ENCODE peak calls at places on chromosomes 16 and 17, in nine cellular contexts. M is GM23248, T is GM12878, P is SK-N-SH, H is HCT116, J is fibroblast of lung, V is hepatocyte, I is mammary epithelial cell, D is neural progenitor cell. Z is an unnamed sample. For H4K20me1 and H3K27me3, the result is how much of the 10 kb centered on the place peaks cover.

GRCh38 chr16:3022697-3023414 is 886 bp downstream of the HCFC1R1 start:
- DNase-seq in M (peak), T (no peak), P (no peak), H (no peak), J (peak), V (no peak), I (no peak), D (no peak), Z (no peak)

GRCh38 chr17:47304191-47304590 is 19.6 kb upstream of the EFCAB13 start:
- DNase-seq in M (peak), T (no peak), P (no peak), H (no peak), J (no peak), V (no peak), I (no peak), D (no peak), Z (no peak)

GRCh38 chr17:51200846-51201245 is 34.6 kb downstream of the NME2 start:
- DNase-seq in M (no peak), T (no peak), P (no peak), H (no peak), J (no peak), V (no peak), I (no peak), D (no peak), Z (no peak)

GRCh38 chr17:28983286-28984240 is 22.3 kb downstream of the SEZ6 start:
- DNase-seq in M (no peak), T (no peak), P (no peak), H (no peak), J (no peak), V (no peak), I (no peak), D (no peak), Z (no peak)

GRCh38 chr17:47630614-47631013 is 19.1 kb upstream of the KPNB1 start:
- DNase-seq in M (no peak), T (no peak), P (peak), H (no peak), J (no peak), V (no peak), I (no peak), D (no peak), Z (no peak)

GRCh38 chr17:65557349-65558310 is 3.8 kb downstream of the AXIN2 start:
- DNase-seq in M (peak), T (no peak), P (no peak), H (peak), J (no peak), V (peak), I (no peak), D (no peak), Z (no peak)

GRCh38 chr16:27470567-27471431 is 68.8 kb downstream of the IL21R start:
- DNase-seq in M (peak), T (no peak), P (no peak), H (no peak), J (peak), V (no peak), I (no peak), D (no peak), Z (no peak)

GRCh38 chr17:48831549-48831883 is 681 bp downstream of the CALCOCO2 start:
- DNase-seq in M (no peak), T (no peak), P (no peak), H (no peak), J (no peak), V (no peak), I (no peak), D (no peak), Z (no peak)

GRCh38 chr16:22847690-22848089 is 33.7 kb downstream of the HS3ST2 start:
- DNase-seq in M (no peak), T (no peak), P (no peak), H (no peak), J (no peak), V (no peak), I (no peak), D (no peak), Z (no peak)

GRCh38 chr17:78599419-78599818 is 22.2 kb upstream of the DNAH17 start:
- DNase-seq in M (no peak), T (no peak), P (no peak), H (no peak), J (peak), V (no peak), I (no peak), D (no peak), Z (no peak)

GRCh38 chr16:80527297-80527696 is 13.5 kb upstream of the DYNLRB2 start:
- DNase-seq in M (peak), T (no peak), P (peak), H (peak), J (peak), V (peak), I (peak), D (peak), Z (no peak)

GRCh38 chr17:36921131-36921851 is 16.0 kb upstream of the LHX1 start:
- DNase-seq in M (peak), T (no peak), P (no peak), H (peak), J (no peak), V (peak), I (peak), D (peak), Z (peak)

GRCh38 chr16:1870365-1871082 is 1.4 kb downstream of the MEIOB start:
- DNase-seq in M (peak), T (no peak), P (no peak), H (peak), J (peak), V (peak), I (peak), D (no peak), Z (peak)

GRCh38 chr17:3959295-3959899 is 4.8 kb downstream of the ATP2A3 start:
- DNase-seq in M (peak), T (no peak), P (no peak), H (no peak), J (peak), V (peak), I (no peak), D (no peak), Z (no peak)

GRCh38 chr16:14283786-14284185 is 212.7 kb downstream of the MRTFB start:
- DNase-seq in M (no peak), T (no peak), P (no peak), H (no peak), J (no peak), V (no peak), I (no peak), D (no peak), Z (no peak)

GRCh38 chr17:15502315-15503112 is 35.1 kb upstream of the CDRT4 start:
- DNase-seq in M (peak), T (no peak), P (peak), H (peak), J (peak), V (peak), I (peak), D (peak), Z (peak)

GRCh38 chr16:3655030-3655790 is 719 bp downstream of the DNASE1 start:
- DNase-seq in M (no peak), T (no peak), P (peak), H (no peak), J (no peak), V (no peak), I (no peak), D (no peak), Z (no peak)

GRCh38 chr17:77492446-77493237 is 351.9 kb downstream of the SEC14L1 start:
- DNase-seq in M (no peak), T (no peak), P (no peak), H (no peak), J (no peak), V (no peak), I (no peak), D (no peak), Z (no peak)

GRCh38 chr17:10697092-10698081 is at the start of the genes ADPRM and SCO1:
- DNase-seq in M (peak), T (peak), P (peak), H (peak), J (peak), V (peak), I (peak), D (peak), Z (peak)

GRCh38 chr17:40004072-40004471 is 11.2 kb upstream of the CSF3 start:
- DNase-seq in M (no peak), T (no peak), P (no peak), H (no peak), J (no peak), V (no peak), I (no peak), D (no peak), Z (no peak)

GRCh38 chr16:48366165-48367093 is 18.8 kb downstream of the SIAH1 start:
- DNase-seq in M (peak), T (peak), P (peak), H (peak), J (peak), V (peak), I (peak), D (peak), Z (peak)

GRCh38 chr16:48369765-48370164 is 15.4 kb downstream of the SIAH1 start:
- DNase-seq in M (no peak), T (no peak), P (no peak), H (no peak), J (no peak), V (no peak), I (no peak), D (no peak), Z (no peak)

GRCh38 chr16:48373258-48374050 is 11.8 kb downstream of the SIAH1 start:
- DNase-seq in M (peak), T (no peak), P (no peak), H (no peak), J (no peak), V (no peak), I (peak), D (no peak), Z (no peak)

GRCh38 chr16:48367443-48368049 is 17.7 kb downstream of the SIAH1 start:
- DNase-seq in M (peak), T (no peak), P (no peak), H (no peak), J (no peak), V (no peak), I (peak), D (no peak), Z (no peak)

GRCh38 chr16:48370234-48370633 is 15.0 kb downstream of the SIAH1 start:
- DNase-seq in M (no peak), T (no peak), P (no peak), H (no peak), J (no peak), V (no peak), I (no peak), D (no peak), Z (no peak)
- H4K20me1 ChIP-seq in M (under half), T (under half), P (half or more), H (under half), J (under half), V (half or more), I (under half), D (half or more), Z (under half)

GRCh38 chr17:38579934-38580333 is 25.8 kb downstream of the SRCIN1 start:
- DNase-seq in M (peak), T (no peak), P (peak), H (no peak), J (no peak), V (peak), I (peak), D (peak), Z (no peak)

GRCh38 chr17:38577244-38577643 is 28.5 kb downstream of the SRCIN1 start:
- DNase-seq in M (no peak), T (no peak), P (no peak), H (no peak), J (no peak), V (no peak), I (no peak), D (no peak), Z (no peak)

GRCh38 chr17:38577645-38578173 is 28.0 kb downstream of the SRCIN1 start:
- DNase-seq in M (no peak), T (no peak), P (no peak), H (no peak), J (no peak), V (no peak), I (no peak), D (no peak), Z (no peak)

GRCh38 chr17:38578641-38579480 is 26.9 kb downstream of the SRCIN1 start:
- DNase-seq in M (no peak), T (no peak), P (peak), H (no peak), J (no peak), V (no peak), I (no peak), D (peak), Z (no peak)

GRCh38 chr17:38578229-38578628 is 27.5 kb downstream of the SRCIN1 start:
- DNase-seq in M (no peak), T (no peak), P (peak), H (no peak), J (no peak), V (no peak), I (no peak), D (peak), Z (no peak)
- H3K27me3 ChIP-seq in M (under half), T (under half), P (under half), H (under half), J (half or more), V (half or more), I (under half), D (half or more), Z (half or more)

GRCh38 chr16:8928467-8928957 is 35.2 kb downstream of the USP7 start:
- DNase-seq in M (peak), T (peak), P (no peak), H (no peak), J (peak), V (peak), I (no peak), D (no peak), Z (no peak)

GRCh38 chr16:8935989-8936388 is 27.7 kb downstream of the USP7 start:
- DNase-seq in M (no peak), T (no peak), P (peak), H (no peak), J (no peak), V (no peak), I (no peak), D (peak), Z (no peak)

GRCh38 chr16:8929086-8929748 is 34.5 kb downstream of the USP7 start:
- DNase-seq in M (no peak), T (peak), P (no peak), H (no peak), J (no peak), V (no peak), I (no peak), D (no peak), Z (no peak)

GRCh38 chr16:8934601-8935000 is 29.1 kb downstream of the USP7 start:
- DNase-seq in M (no peak), T (no peak), P (no peak), H (no peak), J (no peak), V (no peak), I (no peak), D (no peak), Z (no peak)

DNA sequence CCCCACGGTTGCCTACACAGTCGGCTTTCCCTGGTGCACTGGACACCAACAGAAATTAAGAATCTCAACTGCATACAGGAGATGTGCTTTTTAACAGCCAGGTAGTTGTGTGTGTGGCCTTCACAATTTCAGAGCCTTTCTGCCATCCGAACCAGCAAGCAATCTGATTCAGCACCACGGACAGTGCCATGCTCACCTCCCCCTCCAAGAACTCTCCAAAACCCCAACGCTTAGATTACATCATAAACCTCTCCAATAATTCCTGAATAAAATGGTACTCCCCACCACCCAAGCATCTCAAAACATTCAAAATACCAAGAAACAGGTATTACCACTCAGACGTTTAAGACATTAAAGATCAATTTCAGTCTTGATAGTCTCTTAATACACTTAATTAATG is 31.8 kb downstream of the USP7 start:
- DNase-seq in M (peak), T (no peak), P (no peak), H (no peak), J (peak), V (peak), I (peak), D (peak), Z (no peak)
- H4K20me1 ChIP-seq in M (half or more), T (under half), P (half or more), H (half or more), J (under half), V (half or more), I (half or more), D (half or more), Z (half or more)

GRCh38 chr16:86283944-86284343 is 226.4 kb upstream of the FOXF1 start:
- DNase-seq in M (no peak), T (no peak), P (no peak), H (no peak), J (no peak), V (no peak), I (no peak), D (no peak), Z (no peak)
- H3K27me3 ChIP-seq in M (half or more), T (under half), P (half or more), H (under half), J (under half), V (half or more), I (under half), D (half or more), Z (under half)

GRCh38 chr17:82263641-82264040 is 9.9 kb downstream of the CSNK1D start:
- DNase-seq in M (no peak), T (no peak), P (no peak), H (no peak), J (no peak), V (no peak), I (no peak), D (no peak), Z (no peak)
- H4K20me1 ChIP-seq in M (under half), T (under half), P (half or more), H (under half), J (under half), V (half or more), I (under half), D (half or more), Z (under half)

GRCh38 chr17:17679748-17680147 is 1.5 kb upstream of the RAI1 start:
- DNase-seq in M (no peak), T (no peak), P (no peak), H (no peak), J (no peak), V (no peak), I (no peak), D (no peak), Z (no peak)

GRCh38 chr17:17679243-17679642 is 2.0 kb upstream of the RAI1 start:
- DNase-seq in M (no peak), T (no peak), P (no peak), H (no peak), J (no peak), V (no peak), I (no peak), D (no peak), Z (no peak)

GRCh38 chr17:17681187-17681743 is at the start of gene RAI1:
- DNase-seq in M (peak), T (no peak), P (peak), H (no peak), J (peak), V (peak), I (peak), D (peak), Z (no peak)

GRCh38 chr17:17681744-17682292 is 560 bp downstream of the RAI1 start:
- DNase-seq in M (peak), T (no peak), P (peak), H (no peak), J (no peak), V (peak), I (no peak), D (peak), Z (no peak)

DNA sequence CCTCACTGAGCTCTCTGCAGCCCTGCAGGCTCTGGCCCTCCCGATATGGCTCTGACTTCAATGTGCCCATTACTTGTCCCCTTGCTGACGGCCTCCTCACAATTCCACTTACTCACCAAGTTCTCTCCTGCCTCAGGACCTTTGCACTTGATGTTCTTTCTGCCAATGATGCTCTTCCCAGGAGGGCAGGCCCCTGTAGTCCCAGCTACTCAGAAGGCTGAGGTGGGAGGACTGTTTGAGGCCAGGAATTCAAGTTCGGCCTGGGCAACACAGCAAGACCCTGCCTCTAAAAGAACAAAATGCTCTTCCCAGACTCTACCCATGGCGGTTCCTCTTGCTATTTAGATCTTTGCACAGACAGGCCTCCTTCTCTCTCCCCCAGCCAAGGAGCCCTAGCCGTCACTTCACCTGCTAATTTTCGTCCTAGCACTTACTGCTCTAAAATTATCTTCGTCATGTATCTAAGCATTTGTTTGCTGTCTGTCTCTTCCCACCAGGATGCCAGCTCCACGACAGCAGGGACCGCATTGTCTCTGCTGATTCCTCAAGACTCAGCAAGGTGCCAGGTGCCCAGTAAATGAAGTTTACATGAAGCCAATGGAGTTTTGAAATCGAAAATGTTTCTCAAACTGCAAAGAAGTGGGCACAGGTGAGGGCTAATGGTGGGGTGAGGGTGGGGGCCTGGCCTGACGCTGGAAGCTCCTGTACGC is 626 bp upstream of the RAI1 start:
- DNase-seq in M (no peak), T (no peak), P (no peak), H (no peak), J (no peak), V (no peak), I (no peak), D (no peak), Z (no peak)
- H3K27me3 ChIP-seq in M (under half), T (under half), P (under half), H (under half), J (under half), V (under half), I (under half), D (half or more), Z (under half)

DNA sequence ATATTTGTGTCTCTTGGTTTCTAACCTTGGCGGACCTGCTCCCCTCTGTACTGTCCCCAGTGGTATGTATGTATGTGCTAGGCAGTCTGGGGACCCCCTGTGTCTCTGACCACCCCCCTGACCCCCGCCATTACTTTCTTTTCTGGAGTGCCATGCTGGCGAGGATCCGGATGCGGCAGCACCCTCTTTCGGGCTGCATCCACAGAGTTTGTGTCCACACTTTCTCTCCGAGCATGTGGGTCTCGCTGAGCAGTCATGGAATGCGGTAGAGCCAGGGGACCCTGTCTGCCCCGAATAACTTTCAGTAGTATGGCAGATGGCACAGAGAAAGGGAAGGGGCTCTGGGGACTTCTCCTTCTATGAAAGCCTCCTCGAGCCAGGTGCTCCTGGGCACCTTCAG is 17.0 kb downstream of the KCTD2 start:
- DNase-seq in M (no peak), T (no peak), P (no peak), H (no peak), J (no peak), V (no peak), I (no peak), D (no peak), Z (no peak)
- H4K20me1 ChIP-seq in M (under half), T (under half), P (under half), H (under half), J (under half), V (under half), I (under half), D (under half), Z (under half)

GRCh38 chr17:79913896-79914812 is 74.9 kb upstream of the CBX4 start:
- DNase-seq in M (no peak), T (no peak), P (no peak), H (no peak), J (no peak), V (no peak), I (no peak), D (no peak), Z (no peak)
- H3K27me3 ChIP-seq in M (under half), T (under half), P (under half), H (under half), J (under half), V (under half), I (under half), D (under half), Z (under half)

Z was measured in keratinocyte.